ENCODE peak calls at places on chromosomes 13 and 19, in nine cellular contexts. R, T, U, Z, C, P, W, S and F are unnamed samples.

GRCh38 chr13:36090592-36090991 is 40.6 kb downstream of the DCLK1 start:
- DNase-seq in S (no peak), P (no peak), C (no peak), Z (no peak), R (peak), T (no peak), U (peak), W (no peak), F (no peak)

GRCh38 chr19:15841875-15842569 is 26.6 kb upstream of the OR10H1 start:
- DNase-seq in R (no peak), Z (no peak), P (no peak), T (no peak), W (no peak), S (no peak), C (no peak), U (no peak), F (no peak)

GRCh38 chr19:44582581-44583265 is 30.6 kb upstream of the IGSF23 start:
- DNase-seq in S (no peak), P (peak), C (no peak), T (no peak), U (no peak), Z (peak), R (peak), W (peak), F (no peak)

GRCh38 chr19:9431475-9431874 is 3.9 kb downstream of the ZNF266 start:
- DNase-seq in U (peak), T (peak), W (peak), P (no peak), Z (no peak), C (peak), S (peak), R (peak), F (no peak)

GRCh38 chr13:72168126-72168525 is 301.1 kb upstream of the DACH1 start:
- DNase-seq in Z (no peak), P (no peak), C (no peak), U (no peak), R (no peak), S (no peak), T (no peak), W (no peak), F (no peak)

GRCh38 chr13:25659091-25659502 is 287.3 kb downstream of the ATP8A2 start:
- DNase-seq in P (no peak), R (no peak), T (no peak), Z (no peak), U (no peak), S (no peak), W (peak), C (no peak), F (no peak)

GRCh38 chr13:42373048-42373812 is 101.3 kb downstream of the AKAP11 start:
- DNase-seq in T (no peak), U (no peak), Z (no peak), P (no peak), R (no peak), S (no peak), W (no peak), C (no peak), F (no peak)

GRCh38 chr13:48165063-48165462 is 67.9 kb upstream of the ITM2B start:
- DNase-seq in T (no peak), W (peak), S (no peak), U (no peak), Z (no peak), R (no peak), P (no peak), C (no peak), F (no peak)

GRCh38 chr19:46018729-46019251 is 4.1 kb downstream of the PGLYRP1 start:
- DNase-seq in C (no peak), R (no peak), W (no peak), S (no peak), U (no peak), P (no peak), T (no peak), Z (no peak), F (no peak)

GRCh38 chr13:108496364-108497215 is 132.8 kb upstream of the MYO16 start:
- DNase-seq in T (no peak), R (peak), S (no peak), C (no peak), W (no peak), U (no peak), P (no peak), Z (no peak), F (no peak)

GRCh38 chr13:108494991-108495661 is 134.3 kb upstream of the MYO16 start:
- DNase-seq in Z (no peak), C (no peak), W (no peak), P (no peak), U (peak), S (no peak), T (no peak), R (no peak), F (no peak)

DNA sequence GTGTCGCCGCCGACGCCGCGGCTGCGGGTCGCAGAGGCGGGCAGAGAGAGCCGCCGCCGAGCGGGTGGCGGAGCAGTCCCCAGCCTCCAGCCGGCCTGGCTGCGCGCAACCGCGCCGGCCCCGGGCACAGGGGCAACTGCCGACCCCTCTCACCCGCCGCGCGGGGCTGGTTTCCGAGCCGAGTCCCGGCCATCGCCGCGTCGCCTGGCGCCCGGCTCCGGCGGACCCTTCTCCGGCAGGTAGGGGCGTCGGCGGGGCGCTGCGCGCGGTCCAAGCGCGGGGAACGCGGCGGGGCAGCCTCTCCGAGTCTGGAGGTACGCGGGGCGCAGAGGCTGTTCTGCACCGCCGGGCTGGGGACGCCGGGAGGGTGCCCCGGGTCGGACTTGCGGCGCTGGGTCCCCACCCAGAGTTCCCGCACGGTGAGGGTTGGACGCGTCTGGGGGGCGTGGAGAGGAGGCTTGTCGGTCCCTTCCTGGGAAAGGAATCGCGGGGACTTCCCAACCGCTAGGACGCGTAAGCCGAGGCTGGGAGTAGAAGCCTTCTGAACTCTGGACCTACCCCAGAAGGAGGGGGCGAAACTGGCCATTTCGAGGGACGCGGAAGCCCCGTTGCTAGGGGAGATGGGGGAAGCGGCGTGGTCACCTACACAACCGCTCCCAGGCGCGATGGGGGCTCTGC is 133.6 kb upstream of the MYO16 start:
- DNase-seq in Z (no peak), C (no peak), T (no peak), W (peak), P (no peak), U (peak), R (no peak), S (no peak), F (no peak)
- TF ChIP-seq CTCF in Z (no peak), C (no peak), T (no peak), W (no peak), P (no peak), U (no peak), R (no peak), S (no peak), F (no peak)

DNA sequence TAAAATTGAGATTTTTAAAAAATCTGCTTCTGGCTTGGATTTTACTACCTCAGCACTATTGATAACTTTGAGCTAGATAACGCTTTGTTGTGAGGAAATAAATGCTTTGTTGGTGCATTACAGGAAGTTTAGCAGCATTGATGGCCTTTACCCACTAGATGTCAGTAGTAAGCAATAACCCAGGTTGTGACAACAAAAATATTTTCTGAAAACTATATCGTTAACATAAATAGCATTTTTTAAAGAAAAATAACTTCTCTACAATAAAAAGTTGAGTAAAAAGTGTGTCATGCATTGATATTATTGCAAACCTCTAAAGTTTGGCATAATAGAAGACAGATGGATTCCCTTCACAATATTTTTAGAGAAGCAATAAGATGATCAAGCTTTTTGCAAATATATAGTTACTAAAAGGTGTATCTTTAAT is 1246.5 kb downstream of the UQCRFS1 start:
- DNase-seq in Z (no peak), R (peak), W (peak), S (no peak), U (no peak), C (no peak), T (no peak), P (no peak), F (no peak)
- TF ChIP-seq CTCF in Z (no peak), R (peak), W (peak), S (peak), U (peak), C (peak), T (peak), P (peak), F (no peak)

GRCh38 chr19:1590641-1591397 is 1.8 kb downstream of the MBD3 start:
- DNase-seq in C (no peak), Z (peak), U (no peak), P (peak), T (no peak), S (peak), W (peak), R (peak), F (no peak)

GRCh38 chr19:1591421-1592022 is 1.1 kb downstream of the MBD3 start:
- DNase-seq in Z (peak), C (no peak), S (no peak), W (no peak), U (no peak), R (no peak), T (no peak), P (peak), F (no peak)

GRCh38 chr19:1592023-1592754 is 476 bp downstream of the MBD3 start:
- DNase-seq in C (peak), W (peak), P (peak), U (peak), Z (peak), S (peak), R (peak), T (no peak), F (peak)

GRCh38 chr19:1587872-1588271 is 4.8 kb downstream of the MBD3 start:
- DNase-seq in C (no peak), T (no peak), S (no peak), P (no peak), U (no peak), W (no peak), Z (no peak), R (no peak), F (no peak)

DNA sequence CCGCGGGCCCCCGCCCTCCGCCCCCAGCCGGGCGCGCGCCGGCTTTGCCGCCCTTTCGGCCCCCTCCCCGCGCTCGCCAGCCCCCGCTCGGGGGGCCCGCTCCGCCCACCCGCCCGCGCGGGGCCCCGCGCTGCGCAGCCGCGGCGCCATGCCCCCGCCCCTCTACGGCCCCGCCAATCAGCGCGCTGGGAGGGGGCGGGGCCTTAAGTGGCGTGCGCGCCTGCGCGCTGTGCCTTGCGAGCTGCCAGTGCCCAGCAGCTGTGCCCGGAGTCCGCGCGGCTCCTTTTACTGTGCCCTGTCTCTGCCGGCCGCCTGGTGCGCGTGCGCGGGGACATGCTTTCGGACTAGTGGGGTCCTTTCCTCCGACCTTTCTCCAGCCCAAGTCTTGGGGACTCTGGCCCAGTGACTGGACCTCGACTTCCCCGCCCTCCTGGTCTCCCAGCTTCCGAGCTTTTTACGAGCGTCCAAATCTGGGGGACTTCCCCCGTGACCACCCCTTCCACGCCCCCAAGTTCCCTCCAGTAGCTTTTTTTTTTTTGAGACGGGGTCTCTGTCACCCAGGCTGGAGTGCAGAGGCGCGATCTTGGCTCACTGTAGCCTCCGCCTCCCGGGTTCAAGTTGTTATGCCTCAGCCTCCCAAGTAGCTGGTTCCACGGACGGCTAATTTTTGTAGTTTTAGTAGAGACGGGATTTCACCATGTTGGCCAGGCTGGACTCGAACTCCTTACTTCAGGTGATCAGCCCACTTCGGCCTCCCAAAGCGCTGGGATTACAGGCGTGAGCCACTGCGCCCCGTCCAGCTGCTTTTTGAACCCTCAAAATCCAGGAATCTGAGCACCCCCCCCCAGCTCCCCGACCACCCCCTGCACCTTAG is at the start of gene MBD3:
- DNase-seq in W (peak), P (peak), T (no peak), C (peak), S (peak), U (peak), Z (peak), R (peak), F (peak)
- TF ChIP-seq CTCF in W (no peak), P (no peak), T (no peak), C (no peak), S (no peak), U (no peak), Z (no peak), R (no peak), F (no peak)

GRCh38 chr19:5478925-5479588 is 23.8 kb downstream of the ZNRF4 start:
- DNase-seq in T (no peak), P (no peak), W (no peak), R (no peak), Z (no peak), C (no peak), U (no peak), S (no peak), F (no peak)

GRCh38 chr19:5481957-5482356 is 26.7 kb downstream of the ZNRF4 start:
- DNase-seq in P (no peak), C (no peak), W (no peak), T (no peak), U (no peak), R (no peak), Z (no peak), S (no peak), F (no peak)

GRCh38 chr19:5478241-5478924 is 23.2 kb downstream of the ZNRF4 start:
- DNase-seq in C (peak), R (no peak), Z (no peak), W (no peak), U (no peak), P (no peak), S (no peak), T (no peak), F (no peak)

GRCh38 chr19:5479958-5480357 is 24.7 kb downstream of the ZNRF4 start:
- DNase-seq in W (no peak), C (no peak), T (no peak), Z (no peak), U (no peak), S (no peak), P (no peak), R (no peak), F (no peak)

DNA sequence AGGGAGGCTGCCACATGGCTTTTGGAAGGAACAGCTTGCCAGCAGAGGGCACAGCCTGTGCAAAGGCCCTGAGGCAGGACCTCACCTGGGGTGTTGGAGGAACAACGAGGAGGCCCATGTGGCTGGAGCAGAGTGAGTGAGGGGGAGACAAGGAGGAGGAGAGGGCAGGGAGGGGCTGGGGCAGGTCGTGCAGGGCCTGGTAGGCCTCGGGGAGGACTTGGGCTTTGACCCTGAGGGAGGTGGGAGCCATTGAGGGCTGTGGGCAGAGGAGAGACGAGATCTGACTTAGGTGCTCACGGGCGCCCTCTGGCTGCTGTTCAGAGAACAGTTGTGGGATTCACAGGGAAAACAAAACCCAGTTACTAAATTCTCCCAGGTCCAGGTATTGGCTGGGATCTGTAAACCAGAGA is 25.2 kb downstream of the ZNRF4 start:
- DNase-seq in S (peak), U (no peak), Z (peak), P (no peak), C (no peak), R (peak), T (peak), W (peak), F (no peak)
- TF ChIP-seq CTCF in S (peak), U (peak), Z (no peak), P (peak), C (peak), R (peak), T (peak), W (peak), F (peak)

GRCh38 chr19:2253106-2254051 is 2.8 kb downstream of the JSRP1 start:
- DNase-seq in S (no peak), T (no peak), P (no peak), R (no peak), W (no peak), Z (no peak), C (no peak), U (no peak), F (no peak)
- TF ChIP-seq CTCF in S (peak), T (no peak), P (peak), R (no peak), W (no peak), Z (no peak), C (no peak), U (peak), F (no peak)

DNA sequence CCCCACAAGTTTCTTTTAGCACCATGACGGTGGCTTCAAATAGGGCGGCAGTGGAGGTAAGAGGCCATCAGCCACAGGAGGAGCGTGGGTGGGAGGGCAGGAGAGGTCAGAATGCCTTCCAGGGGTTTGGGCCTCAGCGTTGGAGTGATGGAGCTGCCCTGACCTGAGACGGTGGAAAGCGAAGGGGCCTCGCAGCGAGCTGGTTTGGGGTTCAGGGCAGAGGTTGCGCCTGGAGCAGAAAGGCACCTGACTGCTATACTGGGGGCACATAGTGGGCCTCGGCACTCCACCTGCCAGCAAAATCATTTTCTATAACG is 382 bp upstream of the NAXD start:
- DNase-seq in C (no peak), U (no peak), W (no peak), T (no peak), S (no peak), P (peak), R (no peak), Z (no peak), F (no peak)
- TF ChIP-seq CTCF in C (no peak), U (no peak), W (no peak), T (no peak), S (no peak), P (no peak), R (no peak), Z (no peak), F (no peak)

GRCh38 chr19:39929750-39930149 is 4.7 kb downstream of the FCGBP start:
- DNase-seq in T (no peak), R (no peak), Z (no peak), P (no peak), C (no peak), U (no peak), W (no peak), S (no peak), F (no peak)
- TF ChIP-seq CTCF in T (no peak), R (no peak), Z (no peak), P (no peak), C (no peak), U (no peak), W (no peak), S (no peak), F (no peak)

GRCh38 chr13:94433055-94433947 is 46.2 kb downstream of the DCT start:
- DNase-seq in S (no peak), P (no peak), R (no peak), T (no peak), Z (no peak), W (peak), C (no peak), U (no peak), F (no peak)

GRCh38 chr13:94431987-94432386 is 47.5 kb downstream of the DCT start:
- DNase-seq in T (no peak), U (no peak), R (no peak), W (no peak), Z (no peak), C (no peak), S (no peak), P (no peak), F (no peak)

GRCh38 chr13:94435604-94436226 is 43.8 kb downstream of the DCT start:
- DNase-seq in P (no peak), U (no peak), C (no peak), S (no peak), T (no peak), Z (no peak), R (peak), W (peak), F (no peak)

GRCh38 chr13:94427313-94427712 is 52.2 kb downstream of the DCT start:
- DNase-seq in U (no peak), W (peak), R (no peak), Z (no peak), P (no peak), T (no peak), S (no peak), C (no peak), F (no peak)

DNA sequence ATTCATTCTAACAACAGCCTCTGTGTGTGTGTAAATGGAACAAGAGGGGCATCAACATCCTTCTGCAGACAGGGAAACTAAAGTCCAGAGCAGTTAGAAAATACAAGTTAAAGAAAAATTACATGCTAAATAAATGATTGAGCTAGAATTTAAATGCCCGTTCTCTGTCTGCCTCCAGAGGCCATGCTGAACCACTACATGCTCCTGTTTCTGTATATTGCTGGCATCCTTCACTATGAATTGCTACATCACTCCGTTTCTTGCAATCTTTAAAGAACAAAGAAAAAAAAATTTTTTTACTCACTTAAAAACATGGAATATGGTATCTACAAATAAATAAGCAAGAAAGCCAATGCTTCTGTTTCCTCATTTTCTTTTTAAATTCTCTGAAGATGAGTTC is 47.9 kb downstream of the DCT start:
- DNase-seq in Z (no peak), P (no peak), C (no peak), S (no peak), U (no peak), T (no peak), W (no peak), R (peak), F (no peak)
- TF ChIP-seq CTCF in Z (no peak), P (no peak), C (no peak), S (no peak), U (peak), T (no peak), W (no peak), R (peak), F (no peak)

DNA sequence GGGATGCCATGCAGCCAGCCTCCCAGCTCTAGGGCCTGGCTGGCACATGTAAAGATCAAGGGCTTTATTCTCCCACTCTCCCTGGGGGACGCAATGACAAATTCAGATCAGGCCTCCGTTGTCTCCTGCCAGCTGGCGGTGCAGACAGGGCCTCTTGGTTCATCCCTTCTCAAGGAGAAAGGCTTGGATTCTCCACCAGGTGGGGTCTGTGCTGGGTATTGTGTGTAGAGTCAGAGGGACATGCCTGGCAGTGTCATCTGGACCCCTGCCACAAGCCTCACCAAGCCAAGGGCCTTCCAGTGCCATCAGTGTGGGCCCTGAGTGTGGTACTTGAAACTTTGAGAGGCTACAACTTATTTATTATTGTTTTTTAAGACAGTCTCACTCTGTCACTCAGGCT is 8.4 kb upstream of the PTPRS start:
- DNase-seq in U (no peak), Z (peak), W (no peak), S (no peak), C (no peak), P (no peak), T (no peak), R (no peak), F (no peak)
- TF ChIP-seq CTCF in U (peak), Z (no peak), W (no peak), S (no peak), C (no peak), P (no peak), T (no peak), R (no peak), F (no peak)